ENCODE peak calls at places on chromosome 11, in four cellular contexts. One of them, this sample, is unnamed.

GRCh38 chr11:20626279-20626678 is 26.9 kb downstream of the SLC6A5 start:
- DNase-seq in GM12878: no peak
- DNase-seq in H1: no peak
- DNase-seq in HepG2: no peak
- DNase-seq in this sample: no peak

GRCh38 chr11:101436511-101437142 is 147.2 kb downstream of the TRPC6 start:
- DNase-seq in H1: peak
- DNase-seq in HepG2: peak
- DNase-seq in GM12878: no peak
- DNase-seq in this sample: peak

GRCh38 chr11:22656128-22656527 is 10.3 kb upstream of the GAS2 start:
- DNase-seq in HepG2: no peak
- DNase-seq in GM12878: no peak
- DNase-seq in H1: no peak
- DNase-seq in this sample: no peak

GRCh38 chr11:58933661-58934060 is 5.6 kb upstream of the GLYATL1 start:
- DNase-seq in GM12878: no peak
- DNase-seq in HepG2: no peak
- DNase-seq in H1: no peak
- DNase-seq in this sample: no peak

GRCh38 chr11:108018708-108019107 is 10.0 kb downstream of the CUL5 start:
- DNase-seq in GM12878: no peak
- DNase-seq in HepG2: no peak
- DNase-seq in H1: no peak
- DNase-seq in this sample: no peak

GRCh38 chr11:26245046-26245445 is 86.9 kb upstream of the ANO3 start:
- DNase-seq in GM12878: no peak
- DNase-seq in HepG2: no peak
- DNase-seq in H1: no peak
- DNase-seq in this sample: no peak

GRCh38 chr11:68010058-68011041 is at the start of gene ALDH3B1:
- DNase-seq in HepG2: peak
- DNase-seq in GM12878: no peak
- DNase-seq in H1: peak
- DNase-seq in this sample: peak

GRCh38 chr11:66479741-66480115 is 506 bp upstream of the DPP3 start:
- DNase-seq in GM12878: no peak
- DNase-seq in H1: no peak
- DNase-seq in HepG2: peak
- DNase-seq in this sample: no peak

GRCh38 chr11:2202900-2203439 is 31.4 kb upstream of the TH start:
- DNase-seq in HepG2: no peak
- DNase-seq in H1: no peak
- DNase-seq in GM12878: no peak
- DNase-seq in this sample: peak

GRCh38 chr11:57513911-57514537 is 1.5 kb downstream of the SLC43A1 start:
- DNase-seq in GM12878: no peak
- DNase-seq in H1: no peak
- DNase-seq in HepG2: no peak
- DNase-seq in this sample: peak

GRCh38 chr11:41486436-41486835 is 27.0 kb upstream of the LRRC4C start:
- DNase-seq in HepG2: no peak
- DNase-seq in H1: no peak
- DNase-seq in GM12878: no peak
- DNase-seq in this sample: no peak

GRCh38 chr11:61545341-61545740 is 35.5 kb downstream of the SYT7 start:
- DNase-seq in HepG2: no peak
- DNase-seq in H1: no peak
- DNase-seq in GM12878: no peak
- DNase-seq in this sample: peak

GRCh38 chr11:103395612-103396011 is 286.4 kb downstream of the DYNC2H1 start:
- DNase-seq in HepG2: peak
- DNase-seq in GM12878: no peak
- DNase-seq in H1: no peak
- DNase-seq in this sample: no peak

GRCh38 chr11:110182886-110183285 is 89.7 kb downstream of the ZC3H12C start:
- DNase-seq in H1: no peak
- DNase-seq in GM12878: no peak
- DNase-seq in HepG2: no peak
- DNase-seq in this sample: no peak

GRCh38 chr11:120168960-120169681 is 31.2 kb upstream of the TRIM29 start:
- DNase-seq in GM12878: no peak
- DNase-seq in HepG2: peak
- DNase-seq in H1: peak
- DNase-seq in this sample: peak

GRCh38 chr11:79896258-79896657 is 455.4 kb upstream of the TENM4 start:
- DNase-seq in GM12878: no peak
- DNase-seq in H1: no peak
- DNase-seq in HepG2: no peak
- DNase-seq in this sample: no peak

GRCh38 chr11:77130763-77131513 is 2.9 kb downstream of the MYO7A start:
- DNase-seq in H1: no peak
- DNase-seq in GM12878: no peak
- DNase-seq in HepG2: peak
- DNase-seq in this sample: peak

GRCh38 chr11:62770778-62771143 is 435 bp upstream of the TAF6L start:
- DNase-seq in HepG2: peak
- DNase-seq in GM12878: no peak
- DNase-seq in H1: peak
- DNase-seq in this sample: peak

DNA sequence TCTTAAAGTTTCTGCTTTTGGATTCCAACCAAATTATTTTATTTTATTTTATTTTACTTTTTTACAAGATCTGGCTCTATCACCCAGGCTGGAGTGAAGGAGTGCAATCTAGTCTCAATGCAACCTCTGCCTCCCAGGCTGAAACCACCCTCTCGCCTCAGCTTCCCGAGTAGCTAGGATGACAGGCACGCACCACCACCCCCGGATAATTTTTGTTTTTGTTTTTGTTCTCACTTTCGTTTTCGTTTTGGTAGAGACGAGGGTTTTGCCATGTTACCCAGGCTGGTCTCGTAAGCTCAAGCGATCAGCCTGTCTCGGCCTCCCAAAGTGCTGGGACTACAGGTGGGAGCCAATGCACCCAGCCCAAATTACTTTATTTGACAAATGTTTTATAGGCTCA is 219.8 kb downstream of the ETS1 start:
- DNase-seq in H1: no peak
- DNase-seq in HepG2: no peak
- DNase-seq in GM12878: peak
- DNase-seq in this sample: no peak
- TF ChIP-seq TCF12 in H1: no peak
- TF ChIP-seq TCF12 in HepG2: no peak
- TF ChIP-seq TCF12 in GM12878: no peak
- TF ChIP-seq TCF12 in this sample: no peak

DNA sequence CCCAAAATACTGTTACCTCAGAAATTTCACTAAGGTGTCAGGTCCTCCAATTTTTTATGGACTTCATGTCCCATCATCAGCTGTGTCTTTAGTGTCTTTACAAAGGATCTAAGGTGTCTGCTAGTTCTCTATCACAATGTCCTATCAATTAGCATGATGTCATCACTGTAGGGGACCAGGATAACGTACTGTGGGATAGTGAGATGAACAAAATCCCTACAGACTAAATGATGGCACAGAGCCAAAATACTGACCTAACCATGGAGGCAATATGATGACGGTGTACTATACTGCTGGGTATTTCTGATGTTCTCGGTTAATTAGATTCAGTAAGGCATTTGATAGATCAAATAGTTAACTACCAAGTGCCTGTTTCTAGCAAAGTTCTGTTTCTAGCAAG is 82.5 kb downstream of the SBF2 start:
- DNase-seq in GM12878: no peak
- DNase-seq in HepG2: no peak
- DNase-seq in H1: no peak
- DNase-seq in this sample: no peak
- TF ChIP-seq TCF12 in GM12878: no peak
- TF ChIP-seq TCF12 in HepG2: no peak
- TF ChIP-seq TCF12 in H1: no peak
- TF ChIP-seq TCF12 in this sample: no peak

DNA sequence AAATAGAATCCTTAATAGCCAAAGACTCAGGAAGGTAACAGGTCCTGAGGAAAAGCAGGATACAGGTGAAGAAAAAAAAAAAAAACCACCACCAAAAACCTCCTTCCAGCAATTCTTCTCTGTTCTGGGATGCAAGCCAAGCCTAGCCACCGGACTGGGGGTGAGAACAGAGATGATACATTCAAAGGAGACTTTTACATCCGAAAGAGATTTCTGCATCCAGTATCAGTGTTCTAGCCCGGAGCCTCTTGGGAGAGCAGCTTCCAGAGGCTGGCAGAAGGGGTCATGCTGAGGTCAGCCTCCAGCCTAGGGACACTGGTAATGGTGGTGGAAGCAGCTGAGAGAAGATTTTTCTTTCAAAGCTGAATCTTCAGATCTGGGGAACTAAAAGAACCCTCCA is 76.2 kb downstream of the KCNC1 start:
- DNase-seq in HepG2: no peak
- DNase-seq in H1: no peak
- DNase-seq in GM12878: no peak
- DNase-seq in this sample: peak
- TF ChIP-seq TCF12 in HepG2: no peak
- TF ChIP-seq TCF12 in H1: no peak
- TF ChIP-seq TCF12 in GM12878: no peak
- TF ChIP-seq TCF12 in this sample: no peak

GRCh38 chr11:6602096-6602940 is 1.1 kb downstream of the RRP8 start:
- DNase-seq in H1: peak
- DNase-seq in GM12878: no peak
- DNase-seq in HepG2: no peak
- DNase-seq in this sample: peak
- TF ChIP-seq TCF12 in H1: no peak
- TF ChIP-seq TCF12 in GM12878: no peak
- TF ChIP-seq TCF12 in HepG2: no peak
- TF ChIP-seq TCF12 in this sample: no peak

GRCh38 chr11:12147827-12148226 is 37.4 kb downstream of the MICAL2 start:
- DNase-seq in H1: no peak
- DNase-seq in GM12878: no peak
- DNase-seq in HepG2: no peak
- DNase-seq in this sample: no peak
- TF ChIP-seq TCF12 in H1: no peak
- TF ChIP-seq TCF12 in GM12878: no peak
- TF ChIP-seq TCF12 in HepG2: no peak
- TF ChIP-seq TCF12 in this sample: no peak

GRCh38 chr11:125904678-125905077 is 370 bp downstream of the DDX25 start:
- DNase-seq in H1: no peak
- DNase-seq in HepG2: no peak
- DNase-seq in GM12878: no peak
- DNase-seq in this sample: no peak
- TF ChIP-seq TCF12 in H1: no peak
- TF ChIP-seq TCF12 in HepG2: no peak
- TF ChIP-seq TCF12 in GM12878: no peak
- TF ChIP-seq TCF12 in this sample: no peak

DNA sequence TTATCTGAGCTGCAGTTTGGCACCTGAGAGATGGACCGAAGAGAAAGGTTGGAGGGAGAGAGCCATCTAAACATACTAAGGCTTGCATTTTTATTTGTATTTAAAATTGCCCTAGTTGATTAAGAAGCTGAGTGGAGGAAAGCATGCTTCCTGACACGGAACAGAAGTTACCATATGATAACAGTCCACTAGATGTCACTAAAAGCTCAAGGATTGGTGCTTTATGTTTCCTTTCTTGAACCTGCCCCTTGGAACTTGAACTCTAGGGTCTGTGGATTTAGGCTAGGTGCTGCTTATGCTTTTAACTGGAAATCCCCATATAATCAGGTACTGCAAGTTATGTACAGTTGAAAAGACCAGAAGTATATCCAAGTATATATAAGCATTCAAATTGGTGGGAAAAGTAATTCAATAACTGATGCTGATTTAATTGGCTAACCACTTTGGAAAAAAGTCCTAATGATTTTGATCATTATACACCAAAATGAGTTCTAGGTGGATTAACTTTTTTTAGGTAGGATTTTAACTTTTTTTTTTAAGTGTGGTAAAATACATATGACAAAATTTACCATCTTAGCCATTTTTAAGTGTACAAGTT is 9.5 kb downstream of the RBMXL2 start:
- DNase-seq in H1: no peak
- DNase-seq in HepG2: peak
- DNase-seq in GM12878: peak
- DNase-seq in this sample: peak
- TF ChIP-seq TCF12 in H1: no peak
- TF ChIP-seq TCF12 in HepG2: no peak
- TF ChIP-seq TCF12 in GM12878: no peak
- TF ChIP-seq TCF12 in this sample: no peak

GRCh38 chr11:134639586-134640330 is 227.7 kb upstream of the B3GAT1 start:
- DNase-seq in GM12878: no peak
- DNase-seq in HepG2: no peak
- DNase-seq in H1: no peak
- DNase-seq in this sample: no peak
- TF ChIP-seq TCF12 in GM12878: no peak
- TF ChIP-seq TCF12 in HepG2: no peak
- TF ChIP-seq TCF12 in H1: no peak
- TF ChIP-seq TCF12 in this sample: no peak